ENCODE peak calls at places on chromosomes 16 and 17, in five cellular contexts. One of them, this sample, is unnamed.

GRCh38 chr16:30418350-30419181 is 11.2 kb downstream of the ZNF771 start:
- DNase-seq in tibial artery: no peak
- DNase-seq in stimulated activated CD8-positive, alpha-beta memory T cell treated with anti-CD3 and anti-CD28 coated beads, Interleukin-4, amount 100 ng/mL, for 24 hours: no peak
- DNase-seq in epithelial cell of prostate: no peak
- DNase-seq in stimulated activated naive CD8-positive, alpha-beta T cell treated with anti-CD3 and anti-CD28 coated beads, Interleukin-15, Interleukin-2, amounts not matched to agents 100 U/mL and 50 U/mL, for 24 hours: no peak
- DNase-seq in this sample: no peak

GRCh38 chr16:15509051-15509592 is 74.7 kb downstream of the BMERB1 start:
- DNase-seq in tibial artery: no peak
- DNase-seq in stimulated activated CD8-positive, alpha-beta memory T cell treated with anti-CD3 and anti-CD28 coated beads, Interleukin-4, amount 100 ng/mL, for 24 hours: no peak
- DNase-seq in epithelial cell of prostate: no peak
- DNase-seq in stimulated activated naive CD8-positive, alpha-beta T cell treated with anti-CD3 and anti-CD28 coated beads, Interleukin-15, Interleukin-2, amounts not matched to agents 100 U/mL and 50 U/mL, for 24 hours: no peak
- DNase-seq in this sample: no peak

GRCh38 chr17:65457183-65457582 is 104.3 kb downstream of the AXIN2 start:
- DNase-seq in tibial artery: no peak
- DNase-seq in stimulated activated CD8-positive, alpha-beta memory T cell treated with anti-CD3 and anti-CD28 coated beads, Interleukin-4, amount 100 ng/mL, for 24 hours: no peak
- DNase-seq in epithelial cell of prostate: no peak
- DNase-seq in stimulated activated naive CD8-positive, alpha-beta T cell treated with anti-CD3 and anti-CD28 coated beads, Interleukin-15, Interleukin-2, amounts not matched to agents 100 U/mL and 50 U/mL, for 24 hours: no peak
- DNase-seq in this sample: no peak

GRCh38 chr17:14304876-14305636 is 4.2 kb downstream of the HS3ST3B1 start:
- DNase-seq in tibial artery: no peak
- DNase-seq in stimulated activated CD8-positive, alpha-beta memory T cell treated with anti-CD3 and anti-CD28 coated beads, Interleukin-4, amount 100 ng/mL, for 24 hours: no peak
- DNase-seq in epithelial cell of prostate: no peak
- DNase-seq in stimulated activated naive CD8-positive, alpha-beta T cell treated with anti-CD3 and anti-CD28 coated beads, Interleukin-15, Interleukin-2, amounts not matched to agents 100 U/mL and 50 U/mL, for 24 hours: no peak
- DNase-seq in this sample: no peak

GRCh38 chr17:63911041-63911635 is at the start of gene CSHL1:
- DNase-seq in tibial artery: no peak
- DNase-seq in stimulated activated CD8-positive, alpha-beta memory T cell treated with anti-CD3 and anti-CD28 coated beads, Interleukin-4, amount 100 ng/mL, for 24 hours: no peak
- DNase-seq in epithelial cell of prostate: no peak
- DNase-seq in stimulated activated naive CD8-positive, alpha-beta T cell treated with anti-CD3 and anti-CD28 coated beads, Interleukin-15, Interleukin-2, amounts not matched to agents 100 U/mL and 50 U/mL, for 24 hours: no peak
- DNase-seq in this sample: no peak

GRCh38 chr17:80187493-80187892 is 17.7 kb downstream of the CARD14 start:
- DNase-seq in tibial artery: no peak
- DNase-seq in stimulated activated CD8-positive, alpha-beta memory T cell treated with anti-CD3 and anti-CD28 coated beads, Interleukin-4, amount 100 ng/mL, for 24 hours: no peak
- DNase-seq in epithelial cell of prostate: no peak
- DNase-seq in stimulated activated naive CD8-positive, alpha-beta T cell treated with anti-CD3 and anti-CD28 coated beads, Interleukin-15, Interleukin-2, amounts not matched to agents 100 U/mL and 50 U/mL, for 24 hours: no peak
- DNase-seq in this sample: no peak

GRCh38 chr16:85471469-85472431 is 141.4 kb upstream of the GSE1 start:
- DNase-seq in tibial artery: no peak
- DNase-seq in stimulated activated CD8-positive, alpha-beta memory T cell treated with anti-CD3 and anti-CD28 coated beads, Interleukin-4, amount 100 ng/mL, for 24 hours: no peak
- DNase-seq in epithelial cell of prostate: no peak
- DNase-seq in stimulated activated naive CD8-positive, alpha-beta T cell treated with anti-CD3 and anti-CD28 coated beads, Interleukin-15, Interleukin-2, amounts not matched to agents 100 U/mL and 50 U/mL, for 24 hours: no peak
- DNase-seq in this sample: peak

GRCh38 chr16:86834451-86835035 is 256.2 kb downstream of the FOXL1 start:
- DNase-seq in tibial artery: no peak
- DNase-seq in stimulated activated CD8-positive, alpha-beta memory T cell treated with anti-CD3 and anti-CD28 coated beads, Interleukin-4, amount 100 ng/mL, for 24 hours: no peak
- DNase-seq in epithelial cell of prostate: no peak
- DNase-seq in stimulated activated naive CD8-positive, alpha-beta T cell treated with anti-CD3 and anti-CD28 coated beads, Interleukin-15, Interleukin-2, amounts not matched to agents 100 U/mL and 50 U/mL, for 24 hours: no peak
- DNase-seq in this sample: no peak

GRCh38 chr16:83908798-83909197 is 9.9 kb downstream of the MLYCD start:
- DNase-seq in tibial artery: no peak
- DNase-seq in stimulated activated CD8-positive, alpha-beta memory T cell treated with anti-CD3 and anti-CD28 coated beads, Interleukin-4, amount 100 ng/mL, for 24 hours: no peak
- DNase-seq in epithelial cell of prostate: no peak
- DNase-seq in stimulated activated naive CD8-positive, alpha-beta T cell treated with anti-CD3 and anti-CD28 coated beads, Interleukin-15, Interleukin-2, amounts not matched to agents 100 U/mL and 50 U/mL, for 24 hours: no peak
- DNase-seq in this sample: no peak

GRCh38 chr17:31524926-31525800 is 133.7 kb downstream of the RAB11FIP4 start:
- DNase-seq in tibial artery: peak
- DNase-seq in stimulated activated CD8-positive, alpha-beta memory T cell treated with anti-CD3 and anti-CD28 coated beads, Interleukin-4, amount 100 ng/mL, for 24 hours: peak
- DNase-seq in epithelial cell of prostate: peak
- DNase-seq in stimulated activated naive CD8-positive, alpha-beta T cell treated with anti-CD3 and anti-CD28 coated beads, Interleukin-15, Interleukin-2, amounts not matched to agents 100 U/mL and 50 U/mL, for 24 hours: peak
- DNase-seq in this sample: peak

GRCh38 chr16:88906020-88906419 is 39.6 kb upstream of the PABPN1L start:
- DNase-seq in tibial artery: no peak
- DNase-seq in stimulated activated CD8-positive, alpha-beta memory T cell treated with anti-CD3 and anti-CD28 coated beads, Interleukin-4, amount 100 ng/mL, for 24 hours: no peak
- DNase-seq in epithelial cell of prostate: no peak
- DNase-seq in stimulated activated naive CD8-positive, alpha-beta T cell treated with anti-CD3 and anti-CD28 coated beads, Interleukin-15, Interleukin-2, amounts not matched to agents 100 U/mL and 50 U/mL, for 24 hours: no peak
- DNase-seq in this sample: no peak

GRCh38 chr17:2123467-2124251 is 68.8 kb downstream of the HIC1 start:
- DNase-seq in tibial artery: peak
- DNase-seq in stimulated activated CD8-positive, alpha-beta memory T cell treated with anti-CD3 and anti-CD28 coated beads, Interleukin-4, amount 100 ng/mL, for 24 hours: no peak
- DNase-seq in epithelial cell of prostate: no peak
- DNase-seq in stimulated activated naive CD8-positive, alpha-beta T cell treated with anti-CD3 and anti-CD28 coated beads, Interleukin-15, Interleukin-2, amounts not matched to agents 100 U/mL and 50 U/mL, for 24 hours: no peak
- DNase-seq in this sample: no peak

GRCh38 chr17:79986441-79987186 is 49.1 kb downstream of the TBC1D16 start:
- DNase-seq in tibial artery: peak
- DNase-seq in stimulated activated CD8-positive, alpha-beta memory T cell treated with anti-CD3 and anti-CD28 coated beads, Interleukin-4, amount 100 ng/mL, for 24 hours: no peak
- DNase-seq in epithelial cell of prostate: no peak
- DNase-seq in stimulated activated naive CD8-positive, alpha-beta T cell treated with anti-CD3 and anti-CD28 coated beads, Interleukin-15, Interleukin-2, amounts not matched to agents 100 U/mL and 50 U/mL, for 24 hours: no peak
- DNase-seq in this sample: no peak

GRCh38 chr16:8712589-8713361 is 38.4 kb downstream of the ABAT start:
- DNase-seq in tibial artery: no peak
- DNase-seq in stimulated activated CD8-positive, alpha-beta memory T cell treated with anti-CD3 and anti-CD28 coated beads, Interleukin-4, amount 100 ng/mL, for 24 hours: no peak
- DNase-seq in epithelial cell of prostate: no peak
- DNase-seq in stimulated activated naive CD8-positive, alpha-beta T cell treated with anti-CD3 and anti-CD28 coated beads, Interleukin-15, Interleukin-2, amounts not matched to agents 100 U/mL and 50 U/mL, for 24 hours: no peak
- DNase-seq in this sample: peak

GRCh38 chr17:80036715-80037477 is 454 bp downstream of the CCDC40 start:
- DNase-seq in tibial artery: no peak
- DNase-seq in stimulated activated CD8-positive, alpha-beta memory T cell treated with anti-CD3 and anti-CD28 coated beads, Interleukin-4, amount 100 ng/mL, for 24 hours: peak
- DNase-seq in epithelial cell of prostate: no peak
- DNase-seq in stimulated activated naive CD8-positive, alpha-beta T cell treated with anti-CD3 and anti-CD28 coated beads, Interleukin-15, Interleukin-2, amounts not matched to agents 100 U/mL and 50 U/mL, for 24 hours: peak
- DNase-seq in this sample: peak

GRCh38 chr17:10156082-10156445 is 42.3 kb downstream of the GAS7 start:
- DNase-seq in tibial artery: no peak
- DNase-seq in stimulated activated CD8-positive, alpha-beta memory T cell treated with anti-CD3 and anti-CD28 coated beads, Interleukin-4, amount 100 ng/mL, for 24 hours: no peak
- DNase-seq in epithelial cell of prostate: no peak
- DNase-seq in stimulated activated naive CD8-positive, alpha-beta T cell treated with anti-CD3 and anti-CD28 coated beads, Interleukin-15, Interleukin-2, amounts not matched to agents 100 U/mL and 50 U/mL, for 24 hours: no peak
- DNase-seq in this sample: no peak

GRCh38 chr16:67015317-67015731 is 13.6 kb upstream of the CBFB start:
- DNase-seq in tibial artery: no peak
- DNase-seq in stimulated activated CD8-positive, alpha-beta memory T cell treated with anti-CD3 and anti-CD28 coated beads, Interleukin-4, amount 100 ng/mL, for 24 hours: no peak
- DNase-seq in epithelial cell of prostate: no peak
- DNase-seq in stimulated activated naive CD8-positive, alpha-beta T cell treated with anti-CD3 and anti-CD28 coated beads, Interleukin-15, Interleukin-2, amounts not matched to agents 100 U/mL and 50 U/mL, for 24 hours: no peak
- DNase-seq in this sample: no peak

GRCh38 chr17:55198690-55199370 is 65.9 kb upstream of the HLF start:
- DNase-seq in tibial artery: no peak
- DNase-seq in stimulated activated CD8-positive, alpha-beta memory T cell treated with anti-CD3 and anti-CD28 coated beads, Interleukin-4, amount 100 ng/mL, for 24 hours: no peak
- DNase-seq in epithelial cell of prostate: no peak
- DNase-seq in stimulated activated naive CD8-positive, alpha-beta T cell treated with anti-CD3 and anti-CD28 coated beads, Interleukin-15, Interleukin-2, amounts not matched to agents 100 U/mL and 50 U/mL, for 24 hours: no peak
- DNase-seq in this sample: no peak

GRCh38 chr17:43406676-43407645 is 8.2 kb downstream of the ARL4D start:
- DNase-seq in tibial artery: no peak
- DNase-seq in stimulated activated CD8-positive, alpha-beta memory T cell treated with anti-CD3 and anti-CD28 coated beads, Interleukin-4, amount 100 ng/mL, for 24 hours: no peak
- DNase-seq in epithelial cell of prostate: no peak
- DNase-seq in stimulated activated naive CD8-positive, alpha-beta T cell treated with anti-CD3 and anti-CD28 coated beads, Interleukin-15, Interleukin-2, amounts not matched to agents 100 U/mL and 50 U/mL, for 24 hours: no peak
- DNase-seq in this sample: no peak

GRCh38 chr17:6435968-6436367 is 1.0 kb upstream of the AIPL1 start:
- DNase-seq in tibial artery: peak
- DNase-seq in stimulated activated CD8-positive, alpha-beta memory T cell treated with anti-CD3 and anti-CD28 coated beads, Interleukin-4, amount 100 ng/mL, for 24 hours: peak
- DNase-seq in epithelial cell of prostate: no peak
- DNase-seq in stimulated activated naive CD8-positive, alpha-beta T cell treated with anti-CD3 and anti-CD28 coated beads, Interleukin-15, Interleukin-2, amounts not matched to agents 100 U/mL and 50 U/mL, for 24 hours: peak
- DNase-seq in this sample: no peak

GRCh38 chr17:33273271-33273670 is 19.8 kb downstream of the ASIC2 start:
- DNase-seq in tibial artery: no peak
- DNase-seq in stimulated activated CD8-positive, alpha-beta memory T cell treated with anti-CD3 and anti-CD28 coated beads, Interleukin-4, amount 100 ng/mL, for 24 hours: no peak
- DNase-seq in epithelial cell of prostate: no peak
- DNase-seq in stimulated activated naive CD8-positive, alpha-beta T cell treated with anti-CD3 and anti-CD28 coated beads, Interleukin-15, Interleukin-2, amounts not matched to agents 100 U/mL and 50 U/mL, for 24 hours: no peak
- DNase-seq in this sample: no peak

GRCh38 chr17:9890124-9890523 is 14.9 kb downstream of the RCVRN start:
- DNase-seq in tibial artery: no peak
- DNase-seq in stimulated activated CD8-positive, alpha-beta memory T cell treated with anti-CD3 and anti-CD28 coated beads, Interleukin-4, amount 100 ng/mL, for 24 hours: no peak
- DNase-seq in epithelial cell of prostate: no peak
- DNase-seq in stimulated activated naive CD8-positive, alpha-beta T cell treated with anti-CD3 and anti-CD28 coated beads, Interleukin-15, Interleukin-2, amounts not matched to agents 100 U/mL and 50 U/mL, for 24 hours: peak
- DNase-seq in this sample: no peak

GRCh38 chr16:86768999-86769398 is 190.7 kb downstream of the FOXL1 start:
- DNase-seq in tibial artery: no peak
- DNase-seq in stimulated activated CD8-positive, alpha-beta memory T cell treated with anti-CD3 and anti-CD28 coated beads, Interleukin-4, amount 100 ng/mL, for 24 hours: no peak
- DNase-seq in epithelial cell of prostate: no peak
- DNase-seq in stimulated activated naive CD8-positive, alpha-beta T cell treated with anti-CD3 and anti-CD28 coated beads, Interleukin-15, Interleukin-2, amounts not matched to agents 100 U/mL and 50 U/mL, for 24 hours: no peak
- DNase-seq in this sample: no peak

GRCh38 chr17:11871773-11872172 is 125.5 kb downstream of the ZNF18 start:
- DNase-seq in tibial artery: no peak
- DNase-seq in stimulated activated CD8-positive, alpha-beta memory T cell treated with anti-CD3 and anti-CD28 coated beads, Interleukin-4, amount 100 ng/mL, for 24 hours: no peak
- DNase-seq in epithelial cell of prostate: no peak
- DNase-seq in stimulated activated naive CD8-positive, alpha-beta T cell treated with anti-CD3 and anti-CD28 coated beads, Interleukin-15, Interleukin-2, amounts not matched to agents 100 U/mL and 50 U/mL, for 24 hours: no peak
- DNase-seq in this sample: no peak

GRCh38 chr17:37083461-37083860 is 134.7 kb downstream of the AATF start:
- DNase-seq in tibial artery: no peak
- DNase-seq in stimulated activated CD8-positive, alpha-beta memory T cell treated with anti-CD3 and anti-CD28 coated beads, Interleukin-4, amount 100 ng/mL, for 24 hours: no peak
- DNase-seq in epithelial cell of prostate: no peak
- DNase-seq in stimulated activated naive CD8-positive, alpha-beta T cell treated with anti-CD3 and anti-CD28 coated beads, Interleukin-15, Interleukin-2, amounts not matched to agents 100 U/mL and 50 U/mL, for 24 hours: no peak
- DNase-seq in this sample: no peak

GRCh38 chr16:85634747-85635544 is 21.8 kb downstream of the GSE1 start:
- DNase-seq in tibial artery: no peak
- DNase-seq in stimulated activated CD8-positive, alpha-beta memory T cell treated with anti-CD3 and anti-CD28 coated beads, Interleukin-4, amount 100 ng/mL, for 24 hours: no peak
- DNase-seq in epithelial cell of prostate: no peak
- DNase-seq in stimulated activated naive CD8-positive, alpha-beta T cell treated with anti-CD3 and anti-CD28 coated beads, Interleukin-15, Interleukin-2, amounts not matched to agents 100 U/mL and 50 U/mL, for 24 hours: no peak
- DNase-seq in this sample: no peak

GRCh38 chr17:34562387-34562786 is 17.0 kb upstream of the TMEM132E start:
- DNase-seq in tibial artery: no peak
- DNase-seq in stimulated activated CD8-positive, alpha-beta memory T cell treated with anti-CD3 and anti-CD28 coated beads, Interleukin-4, amount 100 ng/mL, for 24 hours: no peak
- DNase-seq in epithelial cell of prostate: no peak
- DNase-seq in stimulated activated naive CD8-positive, alpha-beta T cell treated with anti-CD3 and anti-CD28 coated beads, Interleukin-15, Interleukin-2, amounts not matched to agents 100 U/mL and 50 U/mL, for 24 hours: no peak
- DNase-seq in this sample: no peak

GRCh38 chr16:85473909-85474640 is 139.0 kb upstream of the GSE1 start:
- DNase-seq in tibial artery: no peak
- DNase-seq in stimulated activated CD8-positive, alpha-beta memory T cell treated with anti-CD3 and anti-CD28 coated beads, Interleukin-4, amount 100 ng/mL, for 24 hours: no peak
- DNase-seq in epithelial cell of prostate: no peak
- DNase-seq in stimulated activated naive CD8-positive, alpha-beta T cell treated with anti-CD3 and anti-CD28 coated beads, Interleukin-15, Interleukin-2, amounts not matched to agents 100 U/mL and 50 U/mL, for 24 hours: no peak
- DNase-seq in this sample: peak

GRCh38 chr17:11177340-11177739 is 63.7 kb upstream of the SHISA6 start:
- DNase-seq in tibial artery: no peak
- DNase-seq in stimulated activated CD8-positive, alpha-beta memory T cell treated with anti-CD3 and anti-CD28 coated beads, Interleukin-4, amount 100 ng/mL, for 24 hours: no peak
- DNase-seq in epithelial cell of prostate: no peak
- DNase-seq in stimulated activated naive CD8-positive, alpha-beta T cell treated with anti-CD3 and anti-CD28 coated beads, Interleukin-15, Interleukin-2, amounts not matched to agents 100 U/mL and 50 U/mL, for 24 hours: no peak
- DNase-seq in this sample: no peak

GRCh38 chr17:39755550-39756375 is 18.0 kb downstream of the GRB7 start:
- DNase-seq in tibial artery: no peak
- DNase-seq in stimulated activated CD8-positive, alpha-beta memory T cell treated with anti-CD3 and anti-CD28 coated beads, Interleukin-4, amount 100 ng/mL, for 24 hours: peak
- DNase-seq in epithelial cell of prostate: no peak
- DNase-seq in stimulated activated naive CD8-positive, alpha-beta T cell treated with anti-CD3 and anti-CD28 coated beads, Interleukin-15, Interleukin-2, amounts not matched to agents 100 U/mL and 50 U/mL, for 24 hours: peak
- DNase-seq in this sample: no peak

GRCh38 chr16:85231959-85232358 is 119.7 kb upstream of the CIBAR2 start:
- DNase-seq in tibial artery: no peak
- DNase-seq in stimulated activated CD8-positive, alpha-beta memory T cell treated with anti-CD3 and anti-CD28 coated beads, Interleukin-4, amount 100 ng/mL, for 24 hours: no peak
- DNase-seq in epithelial cell of prostate: no peak
- DNase-seq in stimulated activated naive CD8-positive, alpha-beta T cell treated with anti-CD3 and anti-CD28 coated beads, Interleukin-15, Interleukin-2, amounts not matched to agents 100 U/mL and 50 U/mL, for 24 hours: no peak
- DNase-seq in this sample: peak

GRCh38 chr16:29831490-29831889 is 11.2 kb downstream of the MVP start:
- DNase-seq in tibial artery: no peak
- DNase-seq in stimulated activated CD8-positive, alpha-beta memory T cell treated with anti-CD3 and anti-CD28 coated beads, Interleukin-4, amount 100 ng/mL, for 24 hours: no peak
- DNase-seq in epithelial cell of prostate: no peak
- DNase-seq in stimulated activated naive CD8-positive, alpha-beta T cell treated with anti-CD3 and anti-CD28 coated beads, Interleukin-15, Interleukin-2, amounts not matched to agents 100 U/mL and 50 U/mL, for 24 hours: no peak
- DNase-seq in this sample: no peak

GRCh38 chr16:4212934-4213296 is 29.0 kb downstream of the SRL start:
- DNase-seq in tibial artery: no peak
- DNase-seq in stimulated activated CD8-positive, alpha-beta memory T cell treated with anti-CD3 and anti-CD28 coated beads, Interleukin-4, amount 100 ng/mL, for 24 hours: no peak
- DNase-seq in epithelial cell of prostate: no peak
- DNase-seq in stimulated activated naive CD8-positive, alpha-beta T cell treated with anti-CD3 and anti-CD28 coated beads, Interleukin-15, Interleukin-2, amounts not matched to agents 100 U/mL and 50 U/mL, for 24 hours: no peak
- DNase-seq in this sample: no peak

GRCh38 chr17:47244697-47245096 is 8.9 kb upstream of the ITGB3 start:
- DNase-seq in tibial artery: no peak
- DNase-seq in stimulated activated CD8-positive, alpha-beta memory T cell treated with anti-CD3 and anti-CD28 coated beads, Interleukin-4, amount 100 ng/mL, for 24 hours: no peak
- DNase-seq in epithelial cell of prostate: no peak
- DNase-seq in stimulated activated naive CD8-positive, alpha-beta T cell treated with anti-CD3 and anti-CD28 coated beads, Interleukin-15, Interleukin-2, amounts not matched to agents 100 U/mL and 50 U/mL, for 24 hours: no peak
- DNase-seq in this sample: no peak

GRCh38 chr16:1712791-1713261 is 6.8 kb downstream of the MAPK8IP3 start:
- DNase-seq in tibial artery: no peak
- DNase-seq in stimulated activated CD8-positive, alpha-beta memory T cell treated with anti-CD3 and anti-CD28 coated beads, Interleukin-4, amount 100 ng/mL, for 24 hours: no peak
- DNase-seq in epithelial cell of prostate: no peak
- DNase-seq in stimulated activated naive CD8-positive, alpha-beta T cell treated with anti-CD3 and anti-CD28 coated beads, Interleukin-15, Interleukin-2, amounts not matched to agents 100 U/mL and 50 U/mL, for 24 hours: no peak
- DNase-seq in this sample: no peak

GRCh38 chr16:2009791-2010510 is at the start of gene ZNF598:
- DNase-seq in tibial artery: peak
- DNase-seq in stimulated activated CD8-positive, alpha-beta memory T cell treated with anti-CD3 and anti-CD28 coated beads, Interleukin-4, amount 100 ng/mL, for 24 hours: peak
- DNase-seq in epithelial cell of prostate: no peak
- DNase-seq in stimulated activated naive CD8-positive, alpha-beta T cell treated with anti-CD3 and anti-CD28 coated beads, Interleukin-15, Interleukin-2, amounts not matched to agents 100 U/mL and 50 U/mL, for 24 hours: peak
- DNase-seq in this sample: peak

GRCh38 chr17:78342438-78343098 is 17.3 kb downstream of the SOCS3 start:
- DNase-seq in tibial artery: peak
- DNase-seq in stimulated activated CD8-positive, alpha-beta memory T cell treated with anti-CD3 and anti-CD28 coated beads, Interleukin-4, amount 100 ng/mL, for 24 hours: no peak
- DNase-seq in epithelial cell of prostate: no peak
- DNase-seq in stimulated activated naive CD8-positive, alpha-beta T cell treated with anti-CD3 and anti-CD28 coated beads, Interleukin-15, Interleukin-2, amounts not matched to agents 100 U/mL and 50 U/mL, for 24 hours: no peak
- DNase-seq in this sample: no peak

This sample was measured in NCI-H1092.